ENCODE peak calls at places on chromosomes 12 and 14, in four cellular contexts. One of them, this sample, is unnamed.
A peak's percentile ranks its signal among the peaks of the same experiment; 100 is the strongest.

GRCh38 chr12:69330475-69331473 is 17.4 kb upstream of the LYZ start:
- DNase-seq in HepG2: no peak
- DNase-seq in GM12878: no peak
- DNase-seq in K562: peak; percentile 53
- DNase-seq in this sample: peak; percentile 62

GRCh38 chr14:30214456-30215090 is 286.9 kb upstream of the PRKD1 start:
- DNase-seq in K562: peak; percentile 9
- DNase-seq in GM12878: peak; percentile 8
- DNase-seq in HepG2: peak; percentile 75
- DNase-seq in this sample: no peak

GRCh38 chr14:92718659-92719058 is 29.8 kb downstream of the LGMN start:
- DNase-seq in GM12878: no peak
- DNase-seq in K562: no peak
- DNase-seq in HepG2: no peak
- DNase-seq in this sample: no peak

GRCh38 chr12:44000309-44000952 is 164.6 kb downstream of the TMEM117 start:
- DNase-seq in K562: peak; percentile 24
- DNase-seq in HepG2: peak; percentile 81
- DNase-seq in GM12878: no peak
- DNase-seq in this sample: peak; percentile 67

GRCh38 chr14:101130861-101131260 is 227.3 kb upstream of the RTL1 start:
- DNase-seq in GM12878: no peak
- DNase-seq in HepG2: no peak
- DNase-seq in K562: no peak
- DNase-seq in this sample: no peak

GRCh38 chr14:51859136-51859535 is 1.3 kb upstream of the GNG2 start:
- DNase-seq in HepG2: no peak
- DNase-seq in K562: no peak
- DNase-seq in GM12878: no peak
- DNase-seq in this sample: no peak

GRCh38 chr12:29088611-29089219 is 60.4 kb upstream of the FAR2 start:
- DNase-seq in HepG2: peak; percentile 1
- DNase-seq in GM12878: no peak
- DNase-seq in K562: no peak
- DNase-seq in this sample: no peak

GRCh38 chr14:89337912-89338311 is 79.1 kb downstream of the FOXN3 start:
- DNase-seq in K562: no peak
- DNase-seq in GM12878: no peak
- DNase-seq in HepG2: no peak
- DNase-seq in this sample: no peak

GRCh38 chr14:76771432-76771980 is 10.2 kb downstream of the VASH1 start:
- DNase-seq in K562: no peak
- DNase-seq in GM12878: no peak
- DNase-seq in HepG2: no peak
- DNase-seq in this sample: no peak

GRCh38 chr12:6461401-6462233 is 8.9 kb downstream of the VAMP1 start:
- DNase-seq in K562: no peak
- DNase-seq in GM12878: peak; percentile 95
- DNase-seq in HepG2: no peak
- DNase-seq in this sample: peak; percentile 3

GRCh38 chr12:84986586-84986985 is 49.5 kb downstream of the TSPAN19 start:
- DNase-seq in K562: no peak
- DNase-seq in GM12878: no peak
- DNase-seq in HepG2: no peak
- DNase-seq in this sample: no peak

GRCh38 chr12:110006115-110006514 is 6.9 kb downstream of the ANKRD13A start:
- DNase-seq in GM12878: no peak
- DNase-seq in HepG2: no peak
- DNase-seq in K562: no peak
- DNase-seq in this sample: no peak

GRCh38 chr14:72678360-72678759 is 215.5 kb downstream of the DPF3 start:
- DNase-seq in HepG2: no peak
- DNase-seq in K562: no peak
- DNase-seq in GM12878: no peak
- DNase-seq in this sample: no peak
- TF ChIP-seq TCF7 in HepG2: no peak
- TF ChIP-seq TCF7 in K562: no peak
- TF ChIP-seq TCF7 in GM12878: no peak
- TF ChIP-seq TCF7 in this sample: no peak

GRCh38 chr14:33696165-33696564 is 254.7 kb downstream of the EGLN3 start:
- DNase-seq in HepG2: no peak
- DNase-seq in GM12878: no peak
- DNase-seq in K562: no peak
- DNase-seq in this sample: no peak

GRCh38 chr14:33689680-33690079 is 261.2 kb downstream of the EGLN3 start:
- DNase-seq in HepG2: no peak
- DNase-seq in K562: no peak
- DNase-seq in GM12878: no peak
- DNase-seq in this sample: no peak

GRCh38 chr14:33691907-33692306 is 259.0 kb downstream of the EGLN3 start:
- DNase-seq in GM12878: no peak
- DNase-seq in K562: no peak
- DNase-seq in HepG2: no peak
- DNase-seq in this sample: no peak

GRCh38 chr14:33693237-33693636 is 257.6 kb downstream of the EGLN3 start:
- DNase-seq in K562: no peak
- DNase-seq in GM12878: no peak
- DNase-seq in HepG2: no peak
- DNase-seq in this sample: no peak

DNA sequence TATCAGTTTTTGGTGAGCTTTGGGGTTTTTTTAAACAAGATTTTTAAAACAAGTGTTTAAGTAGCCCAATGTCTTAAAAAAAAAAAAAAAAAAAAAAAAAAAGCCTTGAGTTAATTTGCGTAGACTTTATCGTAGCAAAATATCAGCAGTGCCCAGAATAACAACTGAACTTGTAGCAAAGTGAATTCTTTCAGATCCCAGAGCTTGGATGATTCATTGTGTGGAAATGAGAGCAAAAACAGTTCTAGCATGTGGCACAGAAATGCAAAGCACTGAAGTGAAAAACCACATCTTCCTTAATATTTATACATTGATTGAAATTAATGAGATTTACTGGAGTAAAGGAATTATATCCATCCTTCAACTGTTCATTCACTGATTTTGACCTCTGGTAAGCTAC is 258.1 kb downstream of the EGLN3 start:
- DNase-seq in K562: no peak
- DNase-seq in GM12878: no peak
- DNase-seq in HepG2: no peak
- DNase-seq in this sample: no peak
- TF ChIP-seq ATF3 in K562: no peak
- TF ChIP-seq ATF3 in GM12878: no peak
- TF ChIP-seq ATF3 in HepG2: no peak
- TF ChIP-seq ATF3 in this sample: no peak

GRCh38 chr14:104597576-104597975 is 7.0 kb downstream of the TMEM179 start:
- DNase-seq in HepG2: no peak
- DNase-seq in K562: no peak
- DNase-seq in GM12878: no peak
- DNase-seq in this sample: no peak
- TF ChIP-seq TCF7 in HepG2: no peak
- TF ChIP-seq TCF7 in K562: no peak
- TF ChIP-seq TCF7 in GM12878: no peak
- TF ChIP-seq TCF7 in this sample: no peak

GRCh38 chr14:69208665-69209064 is 17.4 kb downstream of the EXD2 start:
- DNase-seq in HepG2: no peak
- DNase-seq in GM12878: no peak
- DNase-seq in K562: no peak
- DNase-seq in this sample: no peak

GRCh38 chr14:69214376-69214775 is 23.1 kb downstream of the EXD2 start:
- DNase-seq in HepG2: no peak
- DNase-seq in K562: no peak
- DNase-seq in GM12878: no peak
- DNase-seq in this sample: no peak
- TF ChIP-seq ATF3 in HepG2: no peak
- TF ChIP-seq ATF3 in K562: no peak
- TF ChIP-seq ATF3 in GM12878: no peak
- TF ChIP-seq ATF3 in this sample: no peak

GRCh38 chr12:121792607-121793500 is 634 bp downstream of the RHOF start:
- DNase-seq in GM12878: no peak
- DNase-seq in HepG2: peak; percentile 62
- DNase-seq in K562: no peak
- DNase-seq in this sample: no peak

GRCh38 chr12:121795029-121795977 is 1.8 kb upstream of the RHOF start:
- DNase-seq in GM12878: no peak
- DNase-seq in HepG2: peak; percentile 83
- DNase-seq in K562: peak; percentile 62
- DNase-seq in this sample: peak; percentile 94

GRCh38 chr12:121793501-121793835 is at the start of gene RHOF:
- DNase-seq in HepG2: no peak
- DNase-seq in GM12878: no peak
- DNase-seq in K562: peak; percentile 57
- DNase-seq in this sample: peak; percentile 69

GRCh38 chr12:121794532-121795028 is 1.1 kb upstream of the RHOF start:
- DNase-seq in HepG2: no peak
- DNase-seq in GM12878: no peak
- DNase-seq in K562: no peak
- DNase-seq in this sample: no peak

DNA sequence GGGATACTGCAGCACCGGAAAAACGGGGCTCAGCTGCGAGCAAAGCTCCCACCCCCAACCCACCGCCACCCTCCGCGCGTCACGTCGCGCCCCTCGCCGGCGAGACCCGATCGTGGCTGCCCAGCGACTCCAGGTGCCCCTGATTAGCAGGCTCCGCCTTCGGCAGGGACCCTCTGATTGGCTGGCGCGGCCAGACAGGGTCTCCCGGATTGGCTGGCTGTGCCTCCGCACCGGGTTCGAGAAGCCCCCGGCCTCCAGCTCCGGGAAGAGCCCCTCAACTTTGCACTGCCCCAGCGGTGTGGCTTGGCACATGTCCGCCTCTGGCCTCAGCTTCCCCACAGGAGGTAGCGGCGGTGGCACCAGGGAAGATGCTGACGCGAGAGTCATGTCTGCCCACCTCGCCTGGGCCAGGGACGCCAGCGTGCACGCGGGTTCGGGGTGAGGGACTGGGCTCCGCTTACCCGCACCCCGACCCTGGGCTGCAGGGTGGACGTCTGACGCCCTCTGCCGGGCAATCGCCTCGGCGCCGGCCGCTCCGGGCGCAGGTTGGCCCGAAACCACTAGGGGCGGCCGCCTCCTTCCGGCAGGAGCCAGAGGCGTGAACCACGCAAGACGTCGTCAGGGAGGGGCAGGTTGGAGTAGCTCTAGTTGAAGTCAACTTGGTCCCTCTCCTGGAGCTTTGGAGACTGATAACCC is 496 bp upstream of the RHOF start:
- DNase-seq in GM12878: peak; percentile 82
- DNase-seq in K562: peak; percentile 86
- DNase-seq in HepG2: peak; percentile 75
- DNase-seq in this sample: peak; percentile 95
- TF ChIP-seq TCF7 in GM12878: no peak
- TF ChIP-seq TCF7 in K562: no peak
- TF ChIP-seq TCF7 in HepG2: no peak
- TF ChIP-seq TCF7 in this sample: peak; percentile 89

GRCh38 chr12:674272-674781 is 11.1 kb upstream of the NINJ2 start:
- DNase-seq in GM12878: peak; percentile 100
- DNase-seq in HepG2: no peak
- DNase-seq in K562: no peak
- DNase-seq in this sample: no peak
- TF ChIP-seq ATF3 in GM12878: no peak
- TF ChIP-seq ATF3 in HepG2: no peak
- TF ChIP-seq ATF3 in K562: no peak
- TF ChIP-seq ATF3 in this sample: no peak